ENCODE peak calls at places on chromosomes 6 and 20, in nine cellular contexts. J is neural progenitor cell, F is fibroblast of villous mesenchyme, P is mucosa of descending colon, D is brain microvascular endothelial cell, R is GM12865, W is epithelial cell of esophagus, V is BJ, Z is heart right ventricle. B is an unnamed sample.

GRCh38 chr6:45677381-45677992 is 299.8 kb upstream of the SUPT3H start:
- DNase-seq in D (peak), J (no peak), P (peak), R (peak), V (no peak), F (peak), W (peak), Z (peak), B (peak)

GRCh38 chr6:37582309-37582708 is 82.6 kb upstream of the CCDC167 start:
- DNase-seq in F (no peak), D (no peak), J (no peak), W (peak), Z (no peak), V (no peak), R (no peak), P (no peak), B (no peak)

GRCh38 chr6:6788394-6789020 is 200.0 kb downstream of the LY86 start:
- DNase-seq in F (no peak), V (no peak), R (peak), Z (no peak), D (no peak), P (peak), W (peak), J (peak), B (peak)

GRCh38 chr6:81700414-81700813 is 52.1 kb downstream of the TENT5A start:
- DNase-seq in D (no peak), F (no peak), J (no peak), V (no peak), P (no peak), R (no peak), Z (no peak), W (no peak), B (no peak)

GRCh38 chr6:68615965-68616364 is 19.1 kb upstream of the ADGRB3 start:
- DNase-seq in V (no peak), W (no peak), R (no peak), Z (no peak), J (no peak), P (no peak), F (no peak), D (no peak), B (no peak)

GRCh38 chr6:111604259-111605099 is 1.2 kb downstream of the TRAF3IP2 start:
- DNase-seq in V (no peak), P (peak), Z (peak), J (peak), W (peak), D (peak), R (no peak), F (peak), B (peak)

GRCh38 chr6:15658345-15658744 is 4.5 kb downstream of the DTNBP1 start:
- DNase-seq in J (no peak), W (no peak), R (peak), Z (no peak), D (no peak), P (no peak), F (no peak), V (no peak), B (no peak)

GRCh38 chr6:45772886-45773285 is 242.8 kb downstream of the CLIC5 start:
- DNase-seq in W (no peak), F (no peak), V (no peak), R (no peak), J (peak), Z (no peak), D (no peak), P (no peak), B (no peak)

GRCh38 chr6:89260310-89260709 is 43.2 kb upstream of the GABRR1 start:
- DNase-seq in J (no peak), R (peak), W (no peak), V (no peak), F (no peak), Z (no peak), D (no peak), P (no peak), B (no peak)

GRCh38 chr6:63787021-63787420 is 151.4 kb downstream of the PHF3 start:
- DNase-seq in W (peak), P (no peak), R (no peak), V (no peak), Z (no peak), D (no peak), F (peak), J (no peak), B (peak)

GRCh38 chr6:29516108-29516507 is 28.4 kb upstream of the MAS1L start:
- DNase-seq in Z (no peak), R (peak), F (peak), J (no peak), P (no peak), W (peak), D (peak), V (no peak), B (no peak)

GRCh38 chr6:53959717-53960116 is 151.5 kb upstream of the MLIP start:
- DNase-seq in Z (no peak), W (no peak), J (no peak), D (no peak), R (no peak), V (no peak), F (peak), P (no peak), B (no peak)

GRCh38 chr20:4111440-4112411 is 96.4 kb upstream of the RNF24 start:
- DNase-seq in V (no peak), R (no peak), Z (no peak), W (no peak), F (no peak), D (no peak), P (no peak), J (no peak), B (no peak)

GRCh38 chr20:5945963-5946362 is 4.4 kb downstream of the TRMT6 start:
- DNase-seq in W (peak), V (no peak), J (no peak), Z (no peak), D (peak), F (peak), P (no peak), R (no peak), B (peak)

GRCh38 chr6:98539669-98540207 is 294.6 kb upstream of the POU3F2 start:
- DNase-seq in J (no peak), Z (no peak), P (no peak), F (no peak), D (no peak), W (no peak), V (no peak), R (peak), B (no peak)

GRCh38 chr6:42095776-42096541 is 45.6 kb downstream of the TAF8 start:
- DNase-seq in W (no peak), Z (no peak), V (no peak), D (no peak), J (peak), P (peak), R (no peak), F (no peak), B (no peak)

GRCh38 chr6:54291738-54292137 is 16.5 kb upstream of the TINAG start:
- DNase-seq in P (no peak), J (no peak), D (no peak), V (peak), R (peak), Z (no peak), F (peak), W (peak), B (peak)

GRCh38 chr6:139124887-139125672 is 9.8 kb upstream of the HECA start:
- DNase-seq in Z (peak), J (peak), F (peak), P (peak), W (peak), D (peak), V (no peak), R (peak), B (peak)

GRCh38 chr20:32820000-32820697 is 395 bp downstream of the MAPRE1 start:
- DNase-seq in J (peak), P (peak), F (peak), Z (no peak), V (no peak), D (no peak), W (peak), R (peak), B (peak)

GRCh38 chr20:19815553-19815991 is 57.5 kb downstream of the RIN2 start:
- DNase-seq in F (peak), W (peak), Z (no peak), P (no peak), D (peak), R (peak), V (peak), J (no peak), B (peak)

GRCh38 chr6:168265827-168266815 is 53.5 kb downstream of the DACT2 start:
- DNase-seq in V (no peak), W (no peak), P (no peak), F (no peak), Z (no peak), R (no peak), J (no peak), D (no peak), B (no peak)

GRCh38 chr6:109687271-109687721 is 3.7 kb downstream of the AK9 start:
- DNase-seq in P (no peak), R (no peak), D (peak), F (peak), W (peak), J (no peak), V (peak), Z (no peak), B (peak)

GRCh38 chr6:15389759-15390723 is 144.2 kb downstream of the JARID2 start:
- DNase-seq in Z (no peak), F (peak), P (no peak), W (no peak), V (no peak), D (peak), R (peak), J (peak), B (peak)

GRCh38 chr6:28269492-28269891 is 2.5 kb downstream of the ZSCAN26 start:
- DNase-seq in P (no peak), Z (no peak), W (peak), J (no peak), F (peak), V (peak), D (peak), R (no peak), B (peak)

GRCh38 chr20:4488407-4489339 is 233.0 kb upstream of the PRND start:
- DNase-seq in V (no peak), W (peak), R (no peak), D (peak), Z (no peak), F (peak), P (no peak), J (no peak), B (peak)

GRCh38 chr20:38094968-38095689 is 61.6 kb downstream of the RPRD1B start:
- DNase-seq in P (no peak), W (no peak), F (peak), D (no peak), Z (no peak), J (no peak), V (no peak), R (peak), B (no peak)

GRCh38 chr6:156348376-156348775 is 428.8 kb upstream of the ARID1B start:
- DNase-seq in P (no peak), Z (no peak), V (no peak), D (no peak), F (no peak), W (no peak), J (no peak), R (no peak), B (no peak)

GRCh38 chr6:111653961-111654360 is 48.3 kb upstream of the TRAF3IP2 start:
- DNase-seq in P (no peak), R (no peak), J (no peak), D (no peak), W (no peak), Z (no peak), V (no peak), F (no peak), B (no peak)

GRCh38 chr6:46419576-46420002 is 71.7 kb downstream of the RCAN2 start:
- DNase-seq in V (no peak), D (peak), P (peak), R (peak), J (peak), F (peak), Z (no peak), W (peak), B (peak)

GRCh38 chr6:20013485-20013884 is 176.3 kb downstream of the ID4 start:
- DNase-seq in W (no peak), P (no peak), R (no peak), J (peak), F (no peak), Z (no peak), D (no peak), V (no peak), B (no peak)

GRCh38 chr20:24781061-24781980 is 167.7 kb upstream of the CST7 start:
- DNase-seq in P (peak), V (no peak), R (peak), D (no peak), F (peak), Z (no peak), W (peak), J (peak), B (peak)

GRCh38 chr6:6851059-6851658 is 256.6 kb upstream of the RREB1 start:
- DNase-seq in Z (no peak), P (peak), V (peak), F (peak), J (no peak), D (peak), W (peak), R (peak), B (peak)

GRCh38 chr6:18088419-18089296 is 33.8 kb downstream of the NHLRC1 start:
- DNase-seq in D (no peak), F (no peak), R (no peak), V (no peak), J (no peak), P (no peak), W (peak), Z (no peak), B (no peak)

GRCh38 chr6:170464080-170464479 is 89.0 kb downstream of the PSMB1 start:
- DNase-seq in V (no peak), Z (no peak), R (no peak), D (no peak), F (no peak), J (no peak), W (no peak), P (no peak), B (no peak)

GRCh38 chr6:168133707-168134398 is 54.8 kb upstream of the FRMD1 start:
- DNase-seq in W (no peak), V (no peak), F (no peak), D (no peak), R (no peak), Z (no peak), J (no peak), P (no peak), B (no peak)

GRCh38 chr6:5084787-5085637 is at the start of gene PPP1R3G:
- DNase-seq in F (peak), R (peak), P (peak), J (peak), V (no peak), D (peak), W (peak), Z (peak), B (peak)

GRCh38 chr6:131917763-131918649 is 33.2 kb downstream of the CCN2 start:
- DNase-seq in J (no peak), D (no peak), P (no peak), W (no peak), R (no peak), Z (no peak), F (no peak), V (no peak), B (no peak)

GRCh38 chr6:41500561-41500960 is 45.6 kb upstream of the FOXP4 start:
- DNase-seq in R (no peak), F (no peak), Z (no peak), D (no peak), P (no peak), J (no peak), W (no peak), V (no peak), B (no peak)

GRCh38 chr20:13839421-13840092 is 54.7 kb downstream of the NDUFAF5 start:
- DNase-seq in Z (no peak), W (peak), J (peak), V (peak), P (no peak), R (no peak), F (peak), D (peak), B (peak)

GRCh38 chr6:169167581-169168301 is 85.9 kb downstream of the THBS2 start:
- DNase-seq in D (peak), F (peak), W (no peak), Z (peak), R (no peak), V (peak), J (no peak), P (no peak), B (peak)

GRCh38 chr6:150857906-150858365 is 7.6 kb upstream of the MTHFD1L start:
- DNase-seq in J (no peak), D (no peak), R (no peak), P (no peak), V (no peak), F (no peak), Z (no peak), W (no peak), B (no peak)
- H3K4me3 ChIP-seq in J (no peak), D (no peak), R (no peak), P (no peak), V (no peak), F (peak), Z (no peak), W (no peak), B (no peak)

GRCh38 chr6:136797977-136798376 is 5.7 kb upstream of the MAP3K5 start:
- DNase-seq in Z (no peak), J (no peak), V (no peak), F (no peak), D (no peak), P (no peak), R (no peak), W (no peak), B (no peak)

GRCh38 chr6:136801581-136801980 is 9.3 kb upstream of the MAP3K5 start:
- DNase-seq in F (no peak), R (no peak), Z (no peak), W (no peak), J (no peak), P (no peak), V (no peak), D (no peak), B (no peak)

GRCh38 chr6:136809461-136809860 is 12.9 kb upstream of the PEX7 start:
- DNase-seq in F (no peak), Z (no peak), P (no peak), J (no peak), W (no peak), D (no peak), V (no peak), R (no peak), B (no peak)

GRCh38 chr6:136803589-136803988 is 11.3 kb upstream of the MAP3K5 start:
- DNase-seq in Z (no peak), P (no peak), V (no peak), F (no peak), J (no peak), D (no peak), W (no peak), R (no peak), B (no peak)
- TF ChIP-seq CTCF in Z (no peak), P (no peak), V (no peak), F (no peak), J (no peak), D (no peak), W (no peak), R (no peak), B (no peak)

DNA sequence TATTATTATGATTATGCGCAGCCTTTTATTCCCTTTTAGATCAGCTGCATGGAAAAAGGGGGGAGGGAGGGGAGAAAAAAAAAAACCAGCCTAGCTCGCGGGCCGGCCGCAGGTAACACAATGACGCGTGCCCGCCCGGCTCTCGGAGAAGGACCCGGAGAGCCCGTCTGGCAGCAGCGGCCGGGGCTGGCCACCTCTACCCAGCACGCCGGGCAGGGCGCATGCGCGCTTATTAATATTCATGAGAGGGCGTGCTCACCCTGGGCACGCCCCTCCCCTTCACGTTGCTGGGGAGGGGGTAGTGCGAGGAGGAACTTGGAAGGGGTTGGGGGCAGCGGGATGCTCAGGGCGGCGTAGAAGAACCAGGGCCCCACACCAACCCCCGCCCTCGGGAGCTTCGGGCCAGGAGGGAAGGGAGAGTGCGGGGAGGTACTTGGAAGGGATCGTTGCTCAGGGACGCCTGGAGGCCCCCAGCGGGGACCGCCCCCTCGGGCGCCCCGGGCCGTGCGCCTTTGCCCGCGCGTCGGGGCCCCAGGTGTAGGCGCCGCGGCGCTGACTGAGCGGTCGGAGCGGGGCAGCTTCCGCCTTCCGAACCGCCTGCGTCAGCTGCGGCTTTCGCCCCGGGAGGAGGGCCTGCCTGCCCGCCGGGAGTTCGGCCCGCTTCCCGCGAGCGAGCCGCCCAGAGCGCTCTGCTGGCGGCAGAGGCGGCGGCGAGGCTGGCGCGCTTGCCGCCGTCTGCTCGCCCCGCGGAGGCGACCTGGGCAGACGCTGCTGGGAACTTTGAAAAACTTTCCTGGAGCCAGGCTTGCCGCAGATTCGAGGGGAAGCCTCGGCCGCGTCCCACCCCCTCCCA is at the start of gene JAG1:
- DNase-seq in F (peak), V (peak), W (peak), Z (peak), J (peak), R (peak), P (peak), D (peak), B (peak)
- H3K4me3 ChIP-seq in F (peak), V (peak), W (peak), Z (peak), J (peak), R (peak), P (peak), D (peak), B (peak)

GRCh38 chr6:126176266-126176665 is 163.6 kb upstream of the CENPW start:
- DNase-seq in F (peak), Z (no peak), D (peak), P (no peak), J (peak), V (no peak), W (no peak), R (no peak), B (peak)
- TF ChIP-seq CTCF in F (peak), Z (no peak), D (peak), P (no peak), J (peak), V (no peak), W (no peak), R (peak), B (peak)

GRCh38 chr6:158646023-158646888 is 1.7 kb upstream of the DYNLT1 start:
- DNase-seq in W (peak), R (no peak), D (no peak), P (no peak), Z (no peak), F (no peak), V (no peak), J (no peak), B (no peak)

GRCh38 chr6:158648682-158649131 is 1.1 kb upstream of the SYTL3 start:
- DNase-seq in P (no peak), W (peak), R (peak), V (peak), J (no peak), D (peak), Z (no peak), F (peak), B (peak)

GRCh38 chr6:158647501-158647900 is 2.4 kb upstream of the SYTL3 start:
- DNase-seq in Z (no peak), R (no peak), W (no peak), V (no peak), F (no peak), P (no peak), J (no peak), D (no peak), B (no peak)

GRCh38 chr6:158645064-158646022 is 800 bp upstream of the DYNLT1 start:
- DNase-seq in V (no peak), D (no peak), F (no peak), P (no peak), R (no peak), Z (no peak), J (no peak), W (no peak), B (no peak)

GRCh38 chr6:158649289-158650143 is at the start of gene SYTL3:
- DNase-seq in J (no peak), P (peak), V (no peak), F (peak), Z (no peak), D (peak), R (peak), W (no peak), B (peak)
- H3K4me3 ChIP-seq in J (no peak), P (no peak), V (no peak), F (no peak), Z (no peak), D (no peak), R (peak), W (no peak), B (no peak)

B was measured in cardiac fibroblast.